ENCODE peak calls at places on chromosomes 1 and 21, in four cellular contexts. One of them, this sample, is unnamed.

GRCh38 chr1:204725821-204726448 is 40.4 kb upstream of the LRRN2 start:
- DNase-seq in neural progenitor cell: no peak
- DNase-seq in islet precursor cell: no peak
- DNase-seq in ELR: no peak
- DNase-seq in this sample: no peak

GRCh38 chr1:10339815-10340214 is 59.0 kb upstream of the PGD start:
- DNase-seq in neural progenitor cell: peak; percentile 83
- DNase-seq in islet precursor cell: peak; percentile 93
- DNase-seq in ELR: peak; percentile 58
- DNase-seq in this sample: peak; percentile 79

GRCh38 chr1:150974580-150975478 is at the start of gene CERS2:
- DNase-seq in neural progenitor cell: peak; percentile 94
- DNase-seq in islet precursor cell: peak; percentile 91
- DNase-seq in ELR: peak; percentile 87
- DNase-seq in this sample: peak; percentile 36

GRCh38 chr1:51061231-51061943 is 40.6 kb upstream of the C1orf185 start:
- DNase-seq in neural progenitor cell: no peak
- DNase-seq in islet precursor cell: no peak
- DNase-seq in ELR: peak; percentile 38
- DNase-seq in this sample: peak; percentile 33

GRCh38 chr21:46314441-46315020 is 9.1 kb downstream of the C21orf58 start:
- DNase-seq in neural progenitor cell: no peak
- DNase-seq in islet precursor cell: no peak
- DNase-seq in ELR: no peak
- DNase-seq in this sample: no peak

GRCh38 chr1:243420968-243421675 is 165.3 kb downstream of the SDCCAG8 start:
- DNase-seq in neural progenitor cell: no peak
- DNase-seq in islet precursor cell: no peak
- DNase-seq in ELR: no peak
- DNase-seq in this sample: no peak

GRCh38 chr1:221672965-221673364 is 68.9 kb downstream of the DUSP10 start:
- DNase-seq in neural progenitor cell: no peak
- DNase-seq in islet precursor cell: no peak
- DNase-seq in ELR: no peak
- DNase-seq in this sample: no peak

GRCh38 chr1:209988706-209989105 is 50.7 kb downstream of the SYT14 start:
- DNase-seq in neural progenitor cell: no peak
- DNase-seq in islet precursor cell: no peak
- DNase-seq in ELR: peak; percentile 23
- DNase-seq in this sample: no peak

This sample was measured in HT1080.